ENCODE peak calls at places on chromosomes 11 and 22, in five cellular contexts. A is heart left ventricle, E is vagina, K is stomach, U is IMR-90. O is an unnamed sample. For H3K27me3, the result is how much of the 10 kb centered on the place peaks cover.

GRCh38 chr22:35442471-35442870 is 42.5 kb downstream of the MCM5 start:
- DNase-seq in K (no peak), U (no peak), A (no peak), E (no peak), O (no peak)

GRCh38 chr11:65108469-65109123 is 3.1 kb upstream of the TM7SF2 start:
- DNase-seq in K (peak), U (no peak), E (no peak), A (no peak), O (no peak)

GRCh38 chr11:8480858-8481257 is 113.2 kb downstream of the STK33 start:
- DNase-seq in A (no peak), K (no peak), E (no peak), U (no peak), O (no peak)

GRCh38 chr11:129946256-129946655 is 50.9 kb upstream of the NFRKB start:
- DNase-seq in A (no peak), U (peak), E (no peak), K (no peak), O (no peak)

GRCh38 chr11:122776546-122776945 is 61.8 kb upstream of the CRTAM start:
- DNase-seq in K (no peak), U (no peak), E (no peak), A (no peak), O (no peak)

GRCh38 chr22:42990131-42990838 is 24.7 kb downstream of the PACSIN2 start:
- DNase-seq in E (no peak), A (no peak), U (peak), K (no peak), O (no peak)

GRCh38 chr11:95693298-95693697 is 96.3 kb downstream of the FAM76B start:
- DNase-seq in E (no peak), K (no peak), A (no peak), U (no peak), O (no peak)

GRCh38 chr11:134586726-134587125 is 174.7 kb upstream of the B3GAT1 start:
- DNase-seq in A (no peak), E (peak), U (no peak), K (no peak), O (no peak)

GRCh38 chr11:59040607-59041006 is 45.5 kb upstream of the GLYATL1B start:
- DNase-seq in E (no peak), K (no peak), U (no peak), A (no peak), O (no peak)

GRCh38 chr22:48579035-48579914 is 1248.4 kb downstream of the BRD1 start:
- DNase-seq in U (no peak), A (peak), E (no peak), K (no peak), O (no peak)

DNA sequence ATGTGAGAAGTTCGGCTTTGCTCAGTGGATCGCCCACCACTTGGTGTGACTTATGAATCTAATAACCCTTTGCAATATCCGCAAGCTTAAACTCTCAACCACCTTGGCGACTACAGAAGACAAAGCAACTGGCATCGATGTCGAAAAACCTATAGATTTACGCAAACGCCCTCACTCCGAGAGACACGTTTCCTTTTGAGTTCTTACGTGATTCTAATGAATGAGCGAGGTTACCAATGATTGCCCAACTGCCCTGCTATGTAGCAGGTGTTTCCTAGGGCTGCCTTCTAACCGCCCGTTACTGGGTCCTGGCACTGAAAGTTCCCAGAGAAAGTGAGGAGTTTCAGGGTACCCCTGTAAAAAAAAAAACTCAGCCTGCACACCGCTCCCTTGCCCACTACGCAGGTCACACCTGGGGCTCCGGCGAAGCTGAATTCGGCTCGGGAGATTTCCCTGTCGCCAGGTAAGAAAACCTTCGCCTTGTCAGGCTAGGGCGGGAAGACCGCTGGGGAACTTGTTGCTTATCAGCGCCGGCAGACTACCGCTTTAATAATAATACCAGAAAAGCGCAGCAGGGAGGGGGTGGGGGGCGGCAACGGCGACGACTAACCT is 21.4 kb upstream of the BDNF start:
- DNase-seq in K (no peak), U (no peak), A (no peak), E (no peak), O (no peak)
- H3K27me3 ChIP-seq in K (under half), U (under half), A (half or more), E (under half), O (under half)

GRCh38 chr22:41471606-41472005 is 2.7 kb downstream of the ACO2 start:
- DNase-seq in K (no peak), U (no peak), E (no peak), A (no peak), O (no peak)

GRCh38 chr22:41469218-41469851 is 418 bp downstream of the ACO2 start:
- DNase-seq in A (peak), U (no peak), E (no peak), K (peak), O (no peak)

GRCh38 chr22:41468381-41469217 is at the start of the genes ACO2 and PHF5A:
- DNase-seq in A (peak), E (peak), U (peak), K (peak), O (peak)
- TF ChIP-seq POLR2A in A (peak), E (peak), U (peak), K (no peak), O (peak)

GRCh38 chr11:69680688-69681087 is 5.5 kb upstream of the LTO1 start:
- DNase-seq in A (no peak), U (no peak), E (no peak), K (no peak), O (no peak)
- H3K27me3 ChIP-seq in A (under half), U (under half), E (under half), K (under half), O (under half)

DNA sequence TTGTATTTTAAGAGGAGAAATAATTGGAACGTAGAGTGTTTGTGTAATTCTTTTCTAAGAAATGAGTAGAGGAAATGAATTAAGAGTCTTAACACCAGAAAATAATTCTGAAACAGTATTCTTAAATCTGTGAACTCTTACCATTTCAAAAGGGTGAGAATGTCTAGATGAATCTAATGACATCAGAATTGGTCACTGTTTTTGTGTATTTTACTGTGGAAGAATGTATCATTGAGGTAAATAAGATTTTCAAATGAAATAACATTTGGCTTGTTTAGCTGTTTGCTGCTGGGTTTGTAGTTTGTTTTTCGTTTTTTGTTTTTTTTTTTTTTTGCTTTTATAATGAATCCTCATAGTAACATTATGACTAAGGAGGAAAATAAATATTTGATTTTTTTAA is 97.6 kb downstream of the EMSY start:
- DNase-seq in K (no peak), U (no peak), E (no peak), A (no peak), O (no peak)
- TF ChIP-seq POLR2A in K (no peak), U (no peak), E (no peak), A (no peak), O (no peak)

GRCh38 chr11:38756537-38756936 is 2158.5 kb upstream of the RAG2 start:
- DNase-seq in K (no peak), U (no peak), E (no peak), A (no peak), O (no peak)
- H3K27me3 ChIP-seq in K (under half), U (under half), E (under half), A (under half), O (under half)

GRCh38 chr11:70537576-70538571 is 139.5 kb downstream of the CTTN start:
- DNase-seq in K (no peak), A (no peak), E (no peak), U (no peak), O (no peak)

GRCh38 chr11:70532728-70533127 is 134.4 kb downstream of the CTTN start:
- DNase-seq in U (peak), A (no peak), K (no peak), E (no peak), O (no peak)

GRCh38 chr11:70532066-70532440 is 133.7 kb downstream of the CTTN start:
- DNase-seq in U (peak), A (no peak), E (no peak), K (no peak), O (no peak)

GRCh38 chr11:70536051-70536877 is 137.9 kb downstream of the CTTN start:
- DNase-seq in U (no peak), E (no peak), K (no peak), A (no peak), O (no peak)

GRCh38 chr11:70535191-70535971 is 137.1 kb downstream of the CTTN start:
- DNase-seq in U (no peak), A (peak), K (no peak), E (no peak), O (no peak)
- TF ChIP-seq POLR2A in U (no peak), A (no peak), K (no peak), E (no peak), O (no peak)

O was measured in prostate gland.